ENCODE peak calls at places on chromosomes 5 and 9, in four cellular contexts. C is testis, A is dorsolateral prefrontal cortex, I is chondrocyte. E is an unnamed sample.

GRCh38 chr5:60287174-60287771 is 393.7 kb upstream of the PDE4D start:
- DNase-seq in I (no peak), C (peak; percentile 84), A (no peak), E (no peak)

GRCh38 chr5:172444110-172444510 is 10.2 kb downstream of the SH3PXD2B start:
- DNase-seq in C (no peak), A (no peak), I (no peak), E (peak; percentile 67)

GRCh38 chr9:124102363-124102762 is 90.8 kb downstream of the LHX2 start:
- DNase-seq in A (no peak), I (no peak), C (no peak), E (no peak)

GRCh38 chr9:90099262-90099982 is 494.6 kb downstream of the GADD45G start:
- DNase-seq in A (no peak), I (no peak), C (peak; percentile 35), E (no peak)

GRCh38 chr9:96253059-96253696 is 48.8 kb downstream of the HSD17B3 start:
- DNase-seq in A (no peak), C (no peak), I (no peak), E (no peak)

GRCh38 chr5:34656001-34656699 is at the start of gene RAI14:
- DNase-seq in I (peak; percentile 92), A (peak; percentile 81), C (peak; percentile 81), E (peak; percentile 79)

GRCh38 chr9:21491742-21492141 is 9.6 kb upstream of the IFNE start:
- DNase-seq in A (no peak), C (no peak), I (no peak), E (no peak)

GRCh38 chr5:15695171-15695676 is 195.2 kb downstream of the FBXL7 start:
- DNase-seq in I (no peak), A (no peak), C (no peak), E (no peak)

GRCh38 chr5:133273661-133274596 is 222.1 kb downstream of the HSPA4 start:
- DNase-seq in I (no peak), A (no peak), C (no peak), E (no peak)

GRCh38 chr9:75083188-75083976 is 4.6 kb downstream of the NMRK1 start:
- DNase-seq in C (no peak), A (peak; percentile 40), I (no peak), E (no peak)

GRCh38 chr5:72290356-72291133 is 29.5 kb downstream of the MRPS27 start:
- DNase-seq in I (no peak), C (no peak), A (no peak), E (no peak)

GRCh38 chr5:132265336-132266030 is 8.0 kb downstream of the PDLIM4 start:
- DNase-seq in I (no peak), C (no peak), A (no peak), E (no peak)

GRCh38 chr9:133277467-133277866 is 2.5 kb upstream of the ABO start:
- DNase-seq in I (no peak), A (no peak), C (no peak), E (no peak)

GRCh38 chr5:172505403-172505759 is 51.1 kb upstream of the SH3PXD2B start:
- DNase-seq in A (no peak), C (peak; percentile 6), I (no peak), E (no peak)

GRCh38 chr5:173329370-173330150 is 1.3 kb upstream of the STC2 start:
- DNase-seq in I (no peak), C (no peak), A (no peak), E (no peak)

GRCh38 chr5:6466975-6467567 is 18.4 kb downstream of the UBE2QL1 start:
- DNase-seq in C (no peak), I (no peak), A (no peak), E (no peak)

GRCh38 chr5:169695919-169696490 is 58.9 kb downstream of the DOCK2 start:
- DNase-seq in I (no peak), A (no peak), C (no peak), E (no peak)

GRCh38 chr5:126947146-126948010 is 83.0 kb downstream of the MARCHF3 start:
- DNase-seq in C (no peak), I (no peak), A (no peak), E (no peak)

GRCh38 chr5:88425124-88425523 is 156.5 kb upstream of the TMEM161B start:
- DNase-seq in I (no peak), A (no peak), C (no peak), E (no peak)

GRCh38 chr5:88729476-88730182 is 153.4 kb downstream of the MEF2C start:
- DNase-seq in A (peak; percentile 62), C (peak; percentile 87), I (no peak), E (peak; percentile 78)

GRCh38 chr5:1834022-1834551 is 32.9 kb downstream of the NDUFS6 start:
- DNase-seq in C (no peak), I (peak; percentile 94), A (no peak), E (no peak)

GRCh38 chr5:55672477-55672911 is 39.6 kb downstream of the SLC38A9 start:
- DNase-seq in A (no peak), C (no peak), I (no peak), E (no peak)

GRCh38 chr5:177535125-177535524 is 18.4 kb upstream of the DDX41 start:
- DNase-seq in I (no peak), A (no peak), C (no peak), E (no peak)

GRCh38 chr5:154513669-154514084 is 35.6 kb upstream of the HAND1 start:
- DNase-seq in I (no peak), C (no peak), A (no peak), E (no peak)

GRCh38 chr9:88280816-88281382 is 107.3 kb upstream of the SPIN1 start:
- DNase-seq in C (peak; percentile 8), I (no peak), A (peak; percentile 36), E (no peak)

GRCh38 chr5:66949066-66949465 is 247.5 kb downstream of the CD180 start:
- DNase-seq in C (no peak), A (no peak), I (no peak), E (no peak)

GRCh38 chr5:149853019-149853648 is 91.5 kb downstream of the PDE6A start:
- DNase-seq in C (peak; percentile 92), A (peak; percentile 56), I (no peak), E (peak; percentile 89)

GRCh38 chr5:126339215-126339805 is 83.9 kb upstream of the GRAMD2B start:
- DNase-seq in C (peak; percentile 76), I (no peak), A (peak; percentile 22), E (peak; percentile 65)

GRCh38 chr9:93198839-93199625 is 15.1 kb downstream of the WNK2 start:
- DNase-seq in A (no peak), I (peak; percentile 79), C (no peak), E (no peak)

GRCh38 chr5:99721487-99721886 is 792.7 kb upstream of the CHD1 start:
- DNase-seq in I (no peak), A (no peak), C (no peak), E (no peak)

E was measured in adrenal gland.